ENCODE peak calls at places on chromosomes 4 and X, in five cellular contexts. One of them, this sample, is unnamed.

GRCh38 chrX:31658360-31658759 is 586.5 kb upstream of the FTHL17 start:
- DNase-seq in uterus: no peak
- DNase-seq in body of pancreas: no peak
- DNase-seq in esophagus muscularis mucosa: no peak
- DNase-seq in transverse colon: no peak
- DNase-seq in this sample: no peak

GRCh38 chr4:43238556-43238955 is 346.0 kb downstream of the GRXCR1 start:
- DNase-seq in body of pancreas: no peak
- DNase-seq in esophagus muscularis mucosa: no peak
- DNase-seq in uterus: no peak
- DNase-seq in transverse colon: no peak
- DNase-seq in this sample: no peak

GRCh38 chrX:69222103-69223090 is 57.1 kb upstream of the PJA1 start:
- DNase-seq in uterus: peak
- DNase-seq in esophagus muscularis mucosa: peak
- DNase-seq in body of pancreas: peak
- DNase-seq in transverse colon: peak
- DNase-seq in this sample: no peak

GRCh38 chrX:3659761-3660160 is 53.7 kb downstream of the PRKX start:
- DNase-seq in body of pancreas: no peak
- DNase-seq in transverse colon: no peak
- DNase-seq in uterus: no peak
- DNase-seq in esophagus muscularis mucosa: no peak
- DNase-seq in this sample: no peak

GRCh38 chr4:113809313-113809712 is 47.8 kb upstream of the CAMK2D start:
- DNase-seq in esophagus muscularis mucosa: no peak
- DNase-seq in uterus: no peak
- DNase-seq in transverse colon: peak
- DNase-seq in body of pancreas: no peak
- DNase-seq in this sample: no peak

GRCh38 chrX:154541896-154542722 is 4.5 kb downstream of the G6PD start:
- DNase-seq in esophagus muscularis mucosa: no peak
- DNase-seq in uterus: peak
- DNase-seq in transverse colon: peak
- DNase-seq in body of pancreas: peak
- DNase-seq in this sample: peak

GRCh38 chr4:73345399-73345975 is 58.6 kb upstream of the ALB start:
- DNase-seq in transverse colon: no peak
- DNase-seq in esophagus muscularis mucosa: no peak
- DNase-seq in uterus: no peak
- DNase-seq in body of pancreas: no peak
- DNase-seq in this sample: no peak

GRCh38 chr4:15754323-15754722 is 23.8 kb upstream of the CD38 start:
- DNase-seq in body of pancreas: no peak
- DNase-seq in uterus: no peak
- DNase-seq in esophagus muscularis mucosa: no peak
- DNase-seq in transverse colon: no peak
- DNase-seq in this sample: no peak

GRCh38 chr4:55762815-55763214 is 56.8 kb upstream of the EXOC1L start:
- DNase-seq in esophagus muscularis mucosa: no peak
- DNase-seq in body of pancreas: no peak
- DNase-seq in uterus: no peak
- DNase-seq in transverse colon: no peak
- DNase-seq in this sample: no peak

GRCh38 chrX:103918050-103918449 is 44.4 kb upstream of the TMSB15B start:
- DNase-seq in body of pancreas: peak
- DNase-seq in transverse colon: peak
- DNase-seq in esophagus muscularis mucosa: peak
- DNase-seq in uterus: peak
- DNase-seq in this sample: no peak

GRCh38 chr4:176191974-176192373 is 3.4 kb downstream of the SPATA4 start:
- DNase-seq in uterus: no peak
- DNase-seq in transverse colon: no peak
- DNase-seq in esophagus muscularis mucosa: no peak
- DNase-seq in body of pancreas: no peak
- DNase-seq in this sample: no peak

GRCh38 chrX:54534271-54534670 is 4.3 kb downstream of the GNL3L start:
- DNase-seq in esophagus muscularis mucosa: no peak
- DNase-seq in body of pancreas: no peak
- DNase-seq in uterus: no peak
- DNase-seq in transverse colon: no peak
- DNase-seq in this sample: no peak

GRCh38 chrX:54530358-54530900 is 410 bp downstream of the GNL3L start:
- DNase-seq in body of pancreas: no peak
- DNase-seq in transverse colon: no peak
- DNase-seq in uterus: no peak
- DNase-seq in esophagus muscularis mucosa: no peak
- DNase-seq in this sample: no peak

GRCh38 chrX:54529166-54529558 is 857 bp upstream of the GNL3L start:
- DNase-seq in esophagus muscularis mucosa: no peak
- DNase-seq in uterus: no peak
- DNase-seq in transverse colon: no peak
- DNase-seq in body of pancreas: no peak
- DNase-seq in this sample: no peak

DNA sequence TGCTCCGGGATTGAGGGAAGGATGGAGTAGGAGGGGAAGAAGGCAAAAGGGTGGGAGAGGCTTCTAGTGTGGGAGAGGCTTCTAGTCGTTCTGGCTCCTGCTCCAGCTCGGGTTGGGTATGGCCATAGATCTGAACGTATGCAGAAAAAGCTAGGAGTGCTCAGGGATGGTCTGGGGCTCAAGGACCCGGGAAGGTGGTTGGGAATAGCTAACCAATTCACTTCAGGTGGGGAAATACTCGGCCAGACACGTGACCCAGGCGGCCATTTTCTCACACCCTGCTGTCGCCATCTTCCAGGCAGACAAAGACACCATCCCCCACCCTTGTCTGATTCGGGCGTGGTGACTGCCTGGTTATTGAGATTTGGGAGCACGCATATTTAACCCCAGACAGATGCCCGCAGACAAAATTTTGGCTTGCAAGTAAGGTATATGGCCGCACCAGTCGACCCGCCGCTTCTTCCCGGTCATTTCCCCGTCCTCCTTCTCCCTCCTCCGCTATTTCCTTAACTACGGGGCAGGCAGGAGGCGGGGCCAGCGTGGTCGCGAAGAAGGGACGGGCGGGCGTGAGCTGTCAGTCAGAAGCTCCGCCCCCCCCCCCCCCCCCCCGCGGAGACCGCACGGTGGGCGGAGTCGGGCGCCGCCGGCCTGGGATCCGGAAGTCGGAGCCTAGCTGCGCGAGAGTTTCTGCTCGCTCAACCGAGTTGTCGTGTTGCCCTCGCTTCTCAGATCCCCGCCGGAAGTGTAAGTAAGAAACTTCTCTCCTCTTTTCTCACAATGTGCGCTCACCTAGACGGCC is at the start of gene GNL3L:
- DNase-seq in esophagus muscularis mucosa: peak
- DNase-seq in transverse colon: peak
- DNase-seq in body of pancreas: peak
- DNase-seq in uterus: peak
- DNase-seq in this sample: peak
- TF ChIP-seq POLR2A in esophagus muscularis mucosa: no peak
- TF ChIP-seq POLR2A in transverse colon: peak
- TF ChIP-seq POLR2A in body of pancreas: peak
- TF ChIP-seq POLR2A in uterus: peak
- TF ChIP-seq POLR2A in this sample: no peak

GRCh38 chrX:48801281-48802088 is at the start of gene HDAC6:
- DNase-seq in body of pancreas: peak
- DNase-seq in esophagus muscularis mucosa: peak
- DNase-seq in transverse colon: peak
- DNase-seq in uterus: peak
- DNase-seq in this sample: peak
- TF ChIP-seq POLR2A in body of pancreas: no peak
- TF ChIP-seq POLR2A in esophagus muscularis mucosa: no peak
- TF ChIP-seq POLR2A in transverse colon: peak
- TF ChIP-seq POLR2A in uterus: peak
- TF ChIP-seq POLR2A in this sample: peak

DNA sequence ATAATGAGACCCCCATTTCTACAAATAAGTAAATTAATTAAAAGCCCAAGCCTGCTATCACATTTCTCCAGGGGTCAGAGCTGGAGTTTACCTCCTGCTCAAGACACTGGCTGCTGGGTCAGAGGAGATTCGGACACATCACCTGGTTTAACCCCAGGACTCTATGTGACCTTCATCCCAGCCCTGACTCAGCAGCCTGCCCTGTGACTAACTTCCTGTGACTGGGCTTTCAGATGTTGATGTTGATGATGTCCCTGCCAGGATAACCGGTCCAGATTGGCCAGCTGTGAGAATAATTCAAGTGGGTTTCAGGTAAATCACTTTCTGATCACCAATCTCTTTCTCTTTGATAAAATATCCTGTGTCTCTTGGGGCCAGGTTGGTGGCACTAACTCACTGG is 102.4 kb upstream of the MAML3 start:
- DNase-seq in esophagus muscularis mucosa: no peak
- DNase-seq in body of pancreas: no peak
- DNase-seq in uterus: no peak
- DNase-seq in transverse colon: peak
- DNase-seq in this sample: peak
- TF ChIP-seq POLR2A in esophagus muscularis mucosa: no peak
- TF ChIP-seq POLR2A in body of pancreas: no peak
- TF ChIP-seq POLR2A in uterus: no peak
- TF ChIP-seq POLR2A in transverse colon: no peak
- TF ChIP-seq POLR2A in this sample: no peak

GRCh38 chr4:109434007-109434792 is 585 bp downstream of the SEC24B start:
- DNase-seq in uterus: peak
- DNase-seq in body of pancreas: peak
- DNase-seq in transverse colon: peak
- DNase-seq in esophagus muscularis mucosa: no peak
- DNase-seq in this sample: peak

GRCh38 chr4:109432203-109432602 is 1.4 kb upstream of the SEC24B start:
- DNase-seq in uterus: no peak
- DNase-seq in esophagus muscularis mucosa: no peak
- DNase-seq in body of pancreas: no peak
- DNase-seq in transverse colon: no peak
- DNase-seq in this sample: no peak

GRCh38 chr4:109434793-109435080 is 1.1 kb downstream of the SEC24B start:
- DNase-seq in esophagus muscularis mucosa: no peak
- DNase-seq in body of pancreas: no peak
- DNase-seq in uterus: no peak
- DNase-seq in transverse colon: no peak
- DNase-seq in this sample: no peak

GRCh38 chr4:109432676-109433075 is 939 bp upstream of the SEC24B start:
- DNase-seq in transverse colon: no peak
- DNase-seq in uterus: no peak
- DNase-seq in esophagus muscularis mucosa: no peak
- DNase-seq in body of pancreas: no peak
- DNase-seq in this sample: no peak

DNA sequence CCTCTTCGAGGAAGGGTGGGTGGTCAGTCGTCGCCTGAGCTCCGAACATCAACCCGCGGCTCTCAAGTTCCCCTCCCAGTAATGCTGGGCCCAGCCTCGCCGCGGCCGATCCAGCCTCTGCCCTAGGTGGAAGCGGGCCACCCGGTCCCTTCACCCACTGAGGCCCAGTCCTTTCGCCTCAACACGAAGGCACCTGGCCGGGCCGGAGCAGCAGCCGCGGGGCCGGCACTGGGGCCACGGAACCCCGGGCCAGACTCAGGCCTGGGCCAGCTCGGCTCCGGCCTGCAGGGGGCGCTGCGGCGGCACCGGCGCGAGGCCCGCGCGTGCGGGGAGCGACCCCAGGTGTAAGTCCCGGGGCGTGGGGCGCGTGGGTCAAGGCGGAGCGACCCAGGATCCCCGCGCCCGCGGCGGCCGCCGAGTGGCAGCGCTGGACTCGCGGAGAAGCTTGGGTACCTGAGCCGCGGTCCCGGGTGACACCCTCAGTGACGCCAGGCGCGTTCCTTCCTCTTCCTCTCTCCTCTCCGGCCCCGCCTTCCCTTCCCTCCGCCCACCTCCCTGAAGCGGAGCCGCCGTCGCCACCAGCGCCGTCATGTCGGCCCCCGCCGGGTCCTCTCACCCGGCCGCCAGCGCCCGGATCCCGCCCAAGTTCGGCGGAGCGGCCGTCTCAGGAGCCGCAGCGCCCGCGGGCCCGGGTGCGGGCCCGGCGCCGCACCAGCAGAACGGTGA is at the start of gene SEC24B:
- DNase-seq in uterus: peak
- DNase-seq in transverse colon: peak
- DNase-seq in body of pancreas: peak
- DNase-seq in esophagus muscularis mucosa: peak
- DNase-seq in this sample: peak
- TF ChIP-seq POLR2A in uterus: peak
- TF ChIP-seq POLR2A in transverse colon: peak
- TF ChIP-seq POLR2A in body of pancreas: peak
- TF ChIP-seq POLR2A in esophagus muscularis mucosa: no peak
- TF ChIP-seq POLR2A in this sample: no peak

GRCh38 chrX:66004928-66005831 is 34.7 kb downstream of the VSIG4 start:
- DNase-seq in uterus: no peak
- DNase-seq in transverse colon: no peak
- DNase-seq in body of pancreas: no peak
- DNase-seq in esophagus muscularis mucosa: no peak
- DNase-seq in this sample: no peak
- TF ChIP-seq POLR2A in uterus: no peak
- TF ChIP-seq POLR2A in transverse colon: no peak
- TF ChIP-seq POLR2A in body of pancreas: no peak
- TF ChIP-seq POLR2A in esophagus muscularis mucosa: no peak
- TF ChIP-seq POLR2A in this sample: no peak

GRCh38 chr4:8009097-8009496 is 69.4 kb upstream of the AFAP1 start:
- DNase-seq in body of pancreas: no peak
- DNase-seq in uterus: no peak
- DNase-seq in esophagus muscularis mucosa: no peak
- DNase-seq in transverse colon: no peak
- DNase-seq in this sample: no peak
- TF ChIP-seq POLR2A in body of pancreas: no peak
- TF ChIP-seq POLR2A in uterus: no peak
- TF ChIP-seq POLR2A in esophagus muscularis mucosa: no peak
- TF ChIP-seq POLR2A in transverse colon: no peak
- TF ChIP-seq POLR2A in this sample: no peak

GRCh38 chr4:107828315-107828714 is 3.6 kb downstream of the SGMS2 start:
- DNase-seq in body of pancreas: no peak
- DNase-seq in esophagus muscularis mucosa: no peak
- DNase-seq in uterus: no peak
- DNase-seq in transverse colon: no peak
- DNase-seq in this sample: no peak

GRCh38 chr4:107825072-107825789 is 499 bp downstream of the SGMS2 start:
- DNase-seq in uterus: no peak
- DNase-seq in body of pancreas: peak
- DNase-seq in transverse colon: peak
- DNase-seq in esophagus muscularis mucosa: peak
- DNase-seq in this sample: peak

GRCh38 chr4:107826427-107826980 is 1.8 kb downstream of the SGMS2 start:
- DNase-seq in body of pancreas: peak
- DNase-seq in uterus: no peak
- DNase-seq in transverse colon: peak
- DNase-seq in esophagus muscularis mucosa: no peak
- DNase-seq in this sample: no peak

GRCh38 chr4:107823870-107824366 is 814 bp upstream of the SGMS2 start:
- DNase-seq in esophagus muscularis mucosa: no peak
- DNase-seq in body of pancreas: no peak
- DNase-seq in transverse colon: no peak
- DNase-seq in uterus: no peak
- DNase-seq in this sample: no peak

GRCh38 chr4:107824367-107825071 is at the start of gene SGMS2:
- DNase-seq in uterus: peak
- DNase-seq in transverse colon: peak
- DNase-seq in esophagus muscularis mucosa: peak
- DNase-seq in body of pancreas: peak
- DNase-seq in this sample: peak
- TF ChIP-seq POLR2A in uterus: peak
- TF ChIP-seq POLR2A in transverse colon: peak
- TF ChIP-seq POLR2A in esophagus muscularis mucosa: no peak
- TF ChIP-seq POLR2A in body of pancreas: peak
- TF ChIP-seq POLR2A in this sample: no peak

GRCh38 chr4:151015458-151016344 is 617 bp upstream of the LRBA start:
- DNase-seq in esophagus muscularis mucosa: no peak
- DNase-seq in transverse colon: peak
- DNase-seq in uterus: peak
- DNase-seq in body of pancreas: peak
- DNase-seq in this sample: peak
- TF ChIP-seq POLR2A in esophagus muscularis mucosa: peak
- TF ChIP-seq POLR2A in transverse colon: peak
- TF ChIP-seq POLR2A in uterus: peak
- TF ChIP-seq POLR2A in body of pancreas: peak
- TF ChIP-seq POLR2A in this sample: peak